ENCODE peak calls at places on chromosomes 16 and 17, in seven cellular contexts. One of them, this sample, is unnamed.

GRCh38 chr17:332558-333322 is 19.9 kb downstream of the RPH3AL start:
- DNase-seq in heart left ventricle: peak
- DNase-seq in substantia nigra: no peak
- DNase-seq in B cell: no peak
- DNase-seq in HCEC 1CT: no peak
- DNase-seq in T-helper 17 cell: no peak
- DNase-seq in NCI-H1092 treated with DMSO at 0.1 percent for 48 hours: no peak
- DNase-seq in this sample: no peak

GRCh38 chr17:1255041-1255440 is 15.2 kb upstream of the BHLHA9 start:
- DNase-seq in heart left ventricle: no peak
- DNase-seq in substantia nigra: no peak
- DNase-seq in B cell: no peak
- DNase-seq in HCEC 1CT: no peak
- DNase-seq in T-helper 17 cell: no peak
- DNase-seq in NCI-H1092 treated with DMSO at 0.1 percent for 48 hours: no peak
- DNase-seq in this sample: no peak

GRCh38 chr17:69773081-69773480 is 301.9 kb upstream of the KCNJ16 start:
- DNase-seq in heart left ventricle: no peak
- DNase-seq in substantia nigra: no peak
- DNase-seq in B cell: no peak
- DNase-seq in HCEC 1CT: peak
- DNase-seq in T-helper 17 cell: no peak
- DNase-seq in NCI-H1092 treated with DMSO at 0.1 percent for 48 hours: peak
- DNase-seq in this sample: peak

GRCh38 chr16:25041437-25041836 is 26.3 kb upstream of the ARHGAP17 start:
- DNase-seq in heart left ventricle: no peak
- DNase-seq in substantia nigra: no peak
- DNase-seq in B cell: no peak
- DNase-seq in HCEC 1CT: no peak
- DNase-seq in T-helper 17 cell: no peak
- DNase-seq in NCI-H1092 treated with DMSO at 0.1 percent for 48 hours: no peak
- DNase-seq in this sample: no peak

GRCh38 chr16:52182840-52183239 is 364.1 kb downstream of the TOX3 start:
- DNase-seq in heart left ventricle: no peak
- DNase-seq in substantia nigra: no peak
- DNase-seq in B cell: no peak
- DNase-seq in HCEC 1CT: no peak
- DNase-seq in T-helper 17 cell: no peak
- DNase-seq in NCI-H1092 treated with DMSO at 0.1 percent for 48 hours: no peak
- DNase-seq in this sample: no peak

GRCh38 chr17:246226-246625 is 64.8 kb upstream of the DOC2B start:
- DNase-seq in heart left ventricle: no peak
- DNase-seq in substantia nigra: no peak
- DNase-seq in B cell: no peak
- DNase-seq in HCEC 1CT: no peak
- DNase-seq in T-helper 17 cell: no peak
- DNase-seq in NCI-H1092 treated with DMSO at 0.1 percent for 48 hours: no peak
- DNase-seq in this sample: no peak

GRCh38 chr16:49563666-49564065 is 190.1 kb downstream of the C16orf78 start:
- DNase-seq in heart left ventricle: no peak
- DNase-seq in substantia nigra: no peak
- DNase-seq in B cell: no peak
- DNase-seq in HCEC 1CT: no peak
- DNase-seq in T-helper 17 cell: no peak
- DNase-seq in NCI-H1092 treated with DMSO at 0.1 percent for 48 hours: no peak
- DNase-seq in this sample: no peak

GRCh38 chr17:79191270-79191934 is 116.8 kb downstream of the ENGASE start:
- DNase-seq in heart left ventricle: no peak
- DNase-seq in substantia nigra: no peak
- DNase-seq in B cell: no peak
- DNase-seq in HCEC 1CT: no peak
- DNase-seq in T-helper 17 cell: no peak
- DNase-seq in NCI-H1092 treated with DMSO at 0.1 percent for 48 hours: no peak
- DNase-seq in this sample: no peak

GRCh38 chr17:49454050-49454449 is 39.4 kb upstream of the PHB1 start:
- DNase-seq in heart left ventricle: no peak
- DNase-seq in substantia nigra: peak
- DNase-seq in B cell: no peak
- DNase-seq in HCEC 1CT: no peak
- DNase-seq in T-helper 17 cell: no peak
- DNase-seq in NCI-H1092 treated with DMSO at 0.1 percent for 48 hours: no peak
- DNase-seq in this sample: no peak

GRCh38 chr17:68356520-68356919 is 65.2 kb downstream of the ARSG start:
- DNase-seq in heart left ventricle: no peak
- DNase-seq in substantia nigra: no peak
- DNase-seq in B cell: peak
- DNase-seq in HCEC 1CT: no peak
- DNase-seq in T-helper 17 cell: peak
- DNase-seq in NCI-H1092 treated with DMSO at 0.1 percent for 48 hours: no peak
- DNase-seq in this sample: no peak

GRCh38 chr17:50481648-50482047 is 3.0 kb downstream of the RSAD1 start:
- DNase-seq in heart left ventricle: no peak
- DNase-seq in substantia nigra: no peak
- DNase-seq in B cell: no peak
- DNase-seq in HCEC 1CT: no peak
- DNase-seq in T-helper 17 cell: no peak
- DNase-seq in NCI-H1092 treated with DMSO at 0.1 percent for 48 hours: no peak
- DNase-seq in this sample: no peak

GRCh38 chr16:56679813-56680212 is 2.5 kb upstream of the MT1X start:
- DNase-seq in heart left ventricle: no peak
- DNase-seq in substantia nigra: no peak
- DNase-seq in B cell: peak
- DNase-seq in HCEC 1CT: no peak
- DNase-seq in T-helper 17 cell: no peak
- DNase-seq in NCI-H1092 treated with DMSO at 0.1 percent for 48 hours: no peak
- DNase-seq in this sample: no peak

GRCh38 chr17:41518031-41518430 is 659 bp downstream of the KRT15 start:
- DNase-seq in heart left ventricle: no peak
- DNase-seq in substantia nigra: no peak
- DNase-seq in B cell: no peak
- DNase-seq in HCEC 1CT: no peak
- DNase-seq in T-helper 17 cell: no peak
- DNase-seq in NCI-H1092 treated with DMSO at 0.1 percent for 48 hours: no peak
- DNase-seq in this sample: no peak

GRCh38 chr17:21090889-21091618 is 35.7 kb upstream of the DHRS7B start:
- DNase-seq in heart left ventricle: no peak
- DNase-seq in substantia nigra: no peak
- DNase-seq in B cell: no peak
- DNase-seq in HCEC 1CT: no peak
- DNase-seq in T-helper 17 cell: no peak
- DNase-seq in NCI-H1092 treated with DMSO at 0.1 percent for 48 hours: no peak
- DNase-seq in this sample: no peak

GRCh38 chr16:19898924-19899604 is 14.4 kb upstream of the GPRC5B start:
- DNase-seq in heart left ventricle: no peak
- DNase-seq in substantia nigra: peak
- DNase-seq in B cell: no peak
- DNase-seq in HCEC 1CT: peak
- DNase-seq in T-helper 17 cell: peak
- DNase-seq in NCI-H1092 treated with DMSO at 0.1 percent for 48 hours: peak
- DNase-seq in this sample: peak

GRCh38 chr16:30786936-30787612 is at the start of gene ZNF629:
- DNase-seq in heart left ventricle: peak
- DNase-seq in substantia nigra: peak
- DNase-seq in B cell: no peak
- DNase-seq in HCEC 1CT: peak
- DNase-seq in T-helper 17 cell: no peak
- DNase-seq in NCI-H1092 treated with DMSO at 0.1 percent for 48 hours: peak
- DNase-seq in this sample: peak

GRCh38 chr17:49576121-49576905 is 642 bp downstream of the NXPH3 start:
- DNase-seq in heart left ventricle: peak
- DNase-seq in substantia nigra: peak
- DNase-seq in B cell: no peak
- DNase-seq in HCEC 1CT: peak
- DNase-seq in T-helper 17 cell: no peak
- DNase-seq in NCI-H1092 treated with DMSO at 0.1 percent for 48 hours: no peak
- DNase-seq in this sample: peak

GRCh38 chr16:371729-372521 is 1.6 kb upstream of the MRPL28 start:
- DNase-seq in heart left ventricle: no peak
- DNase-seq in substantia nigra: no peak
- DNase-seq in B cell: no peak
- DNase-seq in HCEC 1CT: no peak
- DNase-seq in T-helper 17 cell: no peak
- DNase-seq in NCI-H1092 treated with DMSO at 0.1 percent for 48 hours: peak
- DNase-seq in this sample: no peak

GRCh38 chr16:61148930-61149329 is 887.3 kb downstream of the CDH8 start:
- DNase-seq in heart left ventricle: no peak
- DNase-seq in substantia nigra: no peak
- DNase-seq in B cell: no peak
- DNase-seq in HCEC 1CT: no peak
- DNase-seq in T-helper 17 cell: no peak
- DNase-seq in NCI-H1092 treated with DMSO at 0.1 percent for 48 hours: no peak
- DNase-seq in this sample: no peak

This sample was measured in COR-L47.